ENCODE peak calls at places on chromosomes 2 and 18, in nine cellular contexts. One of them, this sample, is unnamed.
A peak's percentile ranks its signal among the peaks of the same experiment; 100 is the strongest.

GRCh38 chr2:127174176-127174575 is 45.9 kb downstream of the CYP27C1 start:
- DNase-seq in osteoblast: no peak
- DNase-seq in mucosa of descending colon: no peak
- DNase-seq in pancreas: no peak
- DNase-seq in adrenal gland: no peak
- DNase-seq in GM23248: peak; percentile 64
- DNase-seq in uterus: peak; percentile 58
- DNase-seq in K562: no peak
- DNase-seq in tibial nerve: no peak
- DNase-seq in this sample: no peak

GRCh38 chr2:55888941-55889340 is 34.6 kb downstream of the EFEMP1 start:
- DNase-seq in osteoblast: no peak
- DNase-seq in mucosa of descending colon: no peak
- DNase-seq in pancreas: no peak
- DNase-seq in adrenal gland: no peak
- DNase-seq in GM23248: peak; percentile 68
- DNase-seq in uterus: no peak
- DNase-seq in K562: no peak
- DNase-seq in tibial nerve: no peak
- DNase-seq in this sample: no peak

GRCh38 chr2:230774348-230774951 is 61.8 kb downstream of the CAB39 start:
- DNase-seq in osteoblast: peak; percentile 92
- DNase-seq in mucosa of descending colon: no peak
- DNase-seq in pancreas: no peak
- DNase-seq in adrenal gland: no peak
- DNase-seq in GM23248: peak; percentile 93
- DNase-seq in uterus: no peak
- DNase-seq in K562: peak; percentile 27
- DNase-seq in tibial nerve: no peak
- DNase-seq in this sample: no peak

GRCh38 chr2:233473878-233474277 is 92.7 kb downstream of the USP40 start:
- DNase-seq in osteoblast: no peak
- DNase-seq in mucosa of descending colon: no peak
- DNase-seq in pancreas: no peak
- DNase-seq in adrenal gland: no peak
- DNase-seq in GM23248: no peak
- DNase-seq in uterus: no peak
- DNase-seq in K562: no peak
- DNase-seq in tibial nerve: no peak
- DNase-seq in this sample: no peak

GRCh38 chr2:175847128-175847527 is 154.9 kb downstream of the LNPK start:
- DNase-seq in osteoblast: no peak
- DNase-seq in mucosa of descending colon: no peak
- DNase-seq in pancreas: no peak
- DNase-seq in adrenal gland: no peak
- DNase-seq in GM23248: no peak
- DNase-seq in uterus: no peak
- DNase-seq in K562: no peak
- DNase-seq in tibial nerve: no peak
- DNase-seq in this sample: no peak

GRCh38 chr2:209688388-209688787 is 83.2 kb upstream of the UNC80 start:
- DNase-seq in osteoblast: no peak
- DNase-seq in mucosa of descending colon: no peak
- DNase-seq in pancreas: no peak
- DNase-seq in adrenal gland: no peak
- DNase-seq in GM23248: peak; percentile 62
- DNase-seq in uterus: no peak
- DNase-seq in K562: no peak
- DNase-seq in tibial nerve: no peak
- DNase-seq in this sample: no peak

GRCh38 chr2:187429989-187430388 is 18.1 kb downstream of the CALCRL start:
- DNase-seq in osteoblast: no peak
- DNase-seq in mucosa of descending colon: no peak
- DNase-seq in pancreas: no peak
- DNase-seq in adrenal gland: no peak
- DNase-seq in GM23248: peak; percentile 87
- DNase-seq in uterus: no peak
- DNase-seq in K562: no peak
- DNase-seq in tibial nerve: no peak
- DNase-seq in this sample: no peak

GRCh38 chr18:55406374-55407045 is 181.5 kb downstream of the TCF4 start:
- DNase-seq in osteoblast: no peak
- DNase-seq in mucosa of descending colon: no peak
- DNase-seq in pancreas: no peak
- DNase-seq in adrenal gland: no peak
- DNase-seq in GM23248: no peak
- DNase-seq in uterus: no peak
- DNase-seq in K562: no peak
- DNase-seq in tibial nerve: no peak
- DNase-seq in this sample: no peak

GRCh38 chr2:62787381-62787780 is 81.9 kb downstream of the EHBP1 start:
- DNase-seq in osteoblast: no peak
- DNase-seq in mucosa of descending colon: no peak
- DNase-seq in pancreas: no peak
- DNase-seq in adrenal gland: no peak
- DNase-seq in GM23248: peak; percentile 57
- DNase-seq in uterus: no peak
- DNase-seq in K562: no peak
- DNase-seq in tibial nerve: no peak
- DNase-seq in this sample: no peak

GRCh38 chr2:225002656-225003045 is 39.6 kb downstream of the DOCK10 start:
- DNase-seq in osteoblast: no peak
- DNase-seq in mucosa of descending colon: no peak
- DNase-seq in pancreas: no peak
- DNase-seq in adrenal gland: no peak
- DNase-seq in GM23248: no peak
- DNase-seq in uterus: no peak
- DNase-seq in K562: no peak
- DNase-seq in tibial nerve: no peak
- DNase-seq in this sample: no peak

GRCh38 chr2:225006730-225007129 is 35.5 kb downstream of the DOCK10 start:
- DNase-seq in osteoblast: no peak
- DNase-seq in mucosa of descending colon: no peak
- DNase-seq in pancreas: no peak
- DNase-seq in adrenal gland: no peak
- DNase-seq in GM23248: no peak
- DNase-seq in uterus: no peak
- DNase-seq in K562: no peak
- DNase-seq in tibial nerve: no peak
- DNase-seq in this sample: no peak

GRCh38 chr2:225008179-225008829 is 34.0 kb downstream of the DOCK10 start:
- DNase-seq in osteoblast: no peak
- DNase-seq in mucosa of descending colon: no peak
- DNase-seq in pancreas: no peak
- DNase-seq in adrenal gland: no peak
- DNase-seq in GM23248: no peak
- DNase-seq in uterus: no peak
- DNase-seq in K562: no peak
- DNase-seq in tibial nerve: no peak
- DNase-seq in this sample: no peak

GRCh38 chr2:225002039-225002655 is 40.1 kb downstream of the DOCK10 start:
- DNase-seq in osteoblast: peak; percentile 42
- DNase-seq in mucosa of descending colon: no peak
- DNase-seq in pancreas: peak; percentile 31
- DNase-seq in adrenal gland: peak; percentile 74
- DNase-seq in GM23248: peak; percentile 84
- DNase-seq in uterus: no peak
- DNase-seq in K562: peak; percentile 18
- DNase-seq in tibial nerve: peak; percentile 18
- DNase-seq in this sample: peak; percentile 75

GRCh38 chr2:225004531-225004930 is 37.7 kb downstream of the DOCK10 start:
- DNase-seq in osteoblast: peak; percentile 9
- DNase-seq in mucosa of descending colon: no peak
- DNase-seq in pancreas: no peak
- DNase-seq in adrenal gland: no peak
- DNase-seq in GM23248: peak; percentile 25
- DNase-seq in uterus: no peak
- DNase-seq in K562: no peak
- DNase-seq in tibial nerve: no peak
- DNase-seq in this sample: no peak
- H3K4me1 ChIP-seq in osteoblast: peaks cover 23% of the 10 kb centered on the region
- H3K4me1 ChIP-seq in mucosa of descending colon: no peaks in the 10 kb centered on the region
- H3K4me1 ChIP-seq in pancreas: no peaks in the 10 kb centered on the region
- H3K4me1 ChIP-seq in adrenal gland: peaks cover 3% of the 10 kb centered on the region
- H3K4me1 ChIP-seq in GM23248: peaks cover 18% of the 10 kb centered on the region
- H3K4me1 ChIP-seq in uterus: no peaks in the 10 kb centered on the region
- H3K4me1 ChIP-seq in K562: no peaks in the 10 kb centered on the region
- H3K4me1 ChIP-seq in tibial nerve: no peaks in the 10 kb centered on the region
- H3K4me1 ChIP-seq in this sample: peaks cover 58% of the 10 kb centered on the region

GRCh38 chr2:228181098-228182019 is at the start of gene SPHKAP:
- DNase-seq in osteoblast: peak; percentile 26
- DNase-seq in mucosa of descending colon: no peak
- DNase-seq in pancreas: no peak
- DNase-seq in adrenal gland: no peak
- DNase-seq in GM23248: peak; percentile 26
- DNase-seq in uterus: no peak
- DNase-seq in K562: no peak
- DNase-seq in tibial nerve: no peak
- DNase-seq in this sample: no peak

DNA sequence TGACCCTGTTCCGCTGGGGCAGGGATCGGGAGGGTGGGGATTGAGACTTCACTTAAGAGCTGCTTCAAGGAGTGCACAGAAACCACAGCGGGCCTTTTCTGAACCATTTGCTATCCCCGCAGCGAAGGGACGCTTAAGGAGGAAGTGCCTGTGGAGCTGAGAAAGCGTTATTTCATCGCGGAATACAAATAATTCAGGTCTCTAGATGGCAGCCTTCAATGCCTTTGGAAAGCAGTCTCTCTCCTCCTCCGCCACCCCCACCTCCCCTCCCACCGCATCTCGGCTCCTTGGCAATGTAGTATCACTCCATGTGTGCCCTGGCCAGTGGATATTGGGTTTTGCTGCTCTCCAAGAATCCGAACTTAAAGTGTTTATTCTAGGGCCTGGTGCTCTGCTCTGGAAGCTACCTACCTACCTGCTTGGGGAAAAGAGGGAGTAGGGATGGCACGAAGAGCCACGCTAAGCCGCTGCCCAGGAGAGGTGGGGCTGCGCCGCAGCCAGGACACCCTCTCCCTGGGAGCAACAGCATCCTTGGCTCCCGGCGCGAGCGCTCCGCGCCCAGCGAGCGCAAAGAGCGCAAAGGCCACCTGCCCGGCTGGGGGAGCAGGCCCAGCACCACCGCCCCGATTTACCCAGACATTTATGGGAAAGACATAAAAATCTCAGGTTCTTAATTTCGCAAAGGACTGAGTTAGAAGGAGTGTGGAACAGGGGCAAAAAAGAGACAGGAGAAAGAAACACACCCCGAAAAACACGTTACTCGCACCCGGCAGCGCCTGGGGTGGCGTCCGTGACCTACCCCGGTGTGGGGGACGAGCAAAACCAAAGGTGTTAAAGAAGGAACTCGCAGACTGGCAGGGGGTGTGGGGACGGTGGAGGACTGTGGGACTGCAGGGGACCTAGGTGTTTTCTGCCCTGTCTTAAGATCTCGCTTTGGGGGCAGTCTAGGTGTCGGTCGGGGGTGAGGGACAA is 1.1 kb downstream of the SPHKAP start:
- DNase-seq in osteoblast: peak; percentile 21
- DNase-seq in mucosa of descending colon: no peak
- DNase-seq in pancreas: no peak
- DNase-seq in adrenal gland: no peak
- DNase-seq in GM23248: peak; percentile 20
- DNase-seq in uterus: no peak
- DNase-seq in K562: no peak
- DNase-seq in tibial nerve: no peak
- DNase-seq in this sample: no peak
- H3K4me3 ChIP-seq in osteoblast: no peak overlapping the region
- H3K4me3 ChIP-seq in mucosa of descending colon: no peak overlapping the region
- H3K4me3 ChIP-seq in pancreas: no peak overlapping the region
- H3K4me3 ChIP-seq in adrenal gland: no peak overlapping the region
- H3K4me3 ChIP-seq in GM23248: peak overlapping the region; percentile 59
- H3K4me3 ChIP-seq in uterus: no peak overlapping the region
- H3K4me3 ChIP-seq in K562: no peak overlapping the region
- H3K4me3 ChIP-seq in tibial nerve: no peak overlapping the region
- H3K4me3 ChIP-seq in this sample: no peak overlapping the region

DNA sequence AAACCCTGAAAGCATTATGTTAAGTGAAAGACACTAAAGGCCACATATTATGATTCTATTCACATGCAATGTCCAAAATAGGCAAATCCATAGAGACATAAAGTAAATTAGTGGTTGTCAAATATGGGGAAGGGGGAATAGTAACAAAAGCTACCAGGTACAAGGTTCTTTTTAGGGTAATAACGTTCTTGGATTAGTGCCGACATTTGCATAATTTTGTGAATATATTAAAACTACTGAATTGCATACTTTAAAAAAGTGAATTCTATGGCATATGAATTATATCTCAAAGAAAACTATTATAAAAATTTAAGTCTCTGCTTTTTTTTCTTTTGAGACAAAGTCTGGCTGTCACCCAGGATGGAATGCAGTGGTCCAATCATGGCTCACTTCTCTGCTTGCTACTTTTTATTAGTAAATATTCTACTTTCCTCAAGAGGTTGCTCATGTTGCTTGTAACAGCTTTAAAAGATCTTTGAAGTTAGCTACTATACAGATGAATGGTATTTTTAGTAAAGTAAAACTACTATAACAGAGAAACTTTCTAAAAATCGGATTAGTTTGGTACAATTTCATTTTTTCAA is 2.5 kb downstream of the SESTD1 start:
- DNase-seq in osteoblast: no peak
- DNase-seq in mucosa of descending colon: no peak
- DNase-seq in pancreas: no peak
- DNase-seq in adrenal gland: no peak
- DNase-seq in GM23248: peak; percentile 50
- DNase-seq in uterus: no peak
- DNase-seq in K562: no peak
- DNase-seq in tibial nerve: no peak
- DNase-seq in this sample: no peak
- H3K4me1 ChIP-seq in osteoblast: peaks cover 29% of the 10 kb centered on the region
- H3K4me1 ChIP-seq in mucosa of descending colon: peaks cover 4% of the 10 kb centered on the region
- H3K4me1 ChIP-seq in pancreas: peaks cover 8% of the 10 kb centered on the region
- H3K4me1 ChIP-seq in adrenal gland: peaks cover 18% of the 10 kb centered on the region
- H3K4me1 ChIP-seq in GM23248: peaks cover 40% of the 10 kb centered on the region
- H3K4me1 ChIP-seq in uterus: no peaks in the 10 kb centered on the region
- H3K4me1 ChIP-seq in K562: peaks cover 6% of the 10 kb centered on the region
- H3K4me1 ChIP-seq in tibial nerve: peaks cover 13% of the 10 kb centered on the region
- H3K4me1 ChIP-seq in this sample: no peaks in the 10 kb centered on the region

DNA sequence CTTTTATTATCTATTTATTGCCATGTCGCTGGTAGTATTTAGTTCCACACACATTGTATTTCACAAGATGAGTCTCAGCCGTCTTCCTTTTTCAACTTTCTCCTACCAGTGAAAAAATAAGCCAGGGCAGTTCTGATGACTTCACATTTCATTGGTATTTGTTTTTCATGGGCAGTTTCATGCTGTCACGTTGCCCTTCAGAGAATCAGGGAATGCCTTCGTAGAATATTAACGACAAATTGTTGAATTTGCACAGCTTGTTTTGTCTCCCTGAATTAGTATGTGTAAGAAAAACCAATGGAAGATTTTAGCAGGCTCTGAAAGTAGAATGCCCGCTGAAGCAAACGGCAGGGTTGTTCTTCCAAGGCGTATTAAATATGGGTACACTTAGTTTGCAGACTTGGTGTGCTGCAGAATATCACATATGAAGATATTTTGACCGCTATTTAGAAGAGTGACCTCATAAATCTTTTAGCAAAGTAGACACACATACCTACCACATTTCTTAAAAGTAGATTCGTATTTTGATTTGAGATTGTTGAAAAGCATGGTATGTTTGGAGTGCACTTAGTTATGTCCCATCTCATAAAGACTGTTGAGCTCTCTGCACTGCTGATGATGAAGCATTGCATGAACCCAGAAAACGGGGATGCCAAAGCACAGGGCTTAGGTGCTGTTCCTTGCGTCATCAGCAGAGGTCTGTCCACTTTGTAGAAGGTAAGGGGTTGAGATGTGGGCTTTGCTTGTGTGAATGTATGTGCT is 2.9 kb downstream of the NEDD4L start:
- DNase-seq in osteoblast: peak; percentile 10
- DNase-seq in mucosa of descending colon: no peak
- DNase-seq in pancreas: no peak
- DNase-seq in adrenal gland: no peak
- DNase-seq in GM23248: no peak
- DNase-seq in uterus: no peak
- DNase-seq in K562: no peak
- DNase-seq in tibial nerve: no peak
- DNase-seq in this sample: no peak
- H3K4me3 ChIP-seq in osteoblast: no peak overlapping the region
- H3K4me3 ChIP-seq in mucosa of descending colon: no peak overlapping the region
- H3K4me3 ChIP-seq in pancreas: peak overlapping the region; percentile 98
- H3K4me3 ChIP-seq in adrenal gland: no peak overlapping the region
- H3K4me3 ChIP-seq in GM23248: no peak overlapping the region
- H3K4me3 ChIP-seq in uterus: no peak overlapping the region
- H3K4me3 ChIP-seq in K562: no peak overlapping the region
- H3K4me3 ChIP-seq in tibial nerve: no peak overlapping the region
- H3K4me3 ChIP-seq in this sample: no peak overlapping the region

This sample was measured in CD8-positive, alpha-beta memory T cell.